ENCODE peak calls at places on chromosome 11, in four cellular contexts. D is NCI-H1436, I is midbrain, S is NCI-H1092. P is an unnamed sample.

GRCh38 chr11:79362358-79362757 is 78.5 kb downstream of the TENM4 start:
- DNase-seq in D (no peak), I (no peak), S (no peak), P (no peak)

GRCh38 chr11:72637198-72637597 is 37.0 kb downstream of the PDE2A start:
- DNase-seq in D (no peak), I (no peak), S (no peak), P (no peak)

GRCh38 chr11:11793073-11793472 is 48.7 kb upstream of the USP47 start:
- DNase-seq in D (no peak), I (no peak), S (no peak), P (no peak)

GRCh38 chr11:102453286-102453797 is 777 bp upstream of the TMEM123 start:
- DNase-seq in D (no peak), I (peak), S (no peak), P (peak)

GRCh38 chr11:70506986-70507385 is 108.7 kb downstream of the CTTN start:
- DNase-seq in D (no peak), I (no peak), S (no peak), P (no peak)

GRCh38 chr11:11363674-11364073 is 10.6 kb upstream of the CSNK2A3 start:
- DNase-seq in D (no peak), I (no peak), S (no peak), P (no peak)

GRCh38 chr11:83070878-83071640 is 638 bp downstream of the RAB30 start:
- DNase-seq in D (no peak), I (peak), S (peak), P (peak)

GRCh38 chr11:62005231-62005661 is 37.8 kb upstream of the FTH1 start:
- DNase-seq in D (no peak), I (peak), S (no peak), P (no peak)

GRCh38 chr11:101049123-101049522 is 80.5 kb downstream of the PGR start:
- DNase-seq in D (no peak), I (no peak), S (no peak), P (no peak)

GRCh38 chr11:28447226-28447625 is 339.0 kb downstream of the METTL15 start:
- DNase-seq in D (no peak), I (no peak), S (no peak), P (no peak)

GRCh38 chr11:10659339-10660216 is 34.0 kb downstream of the IRAG1 start:
- DNase-seq in D (no peak), I (no peak), S (no peak), P (no peak)

GRCh38 chr11:1877211-1878133 is 14.2 kb downstream of the PRR33 start:
- DNase-seq in D (no peak), I (no peak), S (peak), P (peak)

GRCh38 chr11:225734-226453 is 10.2 kb downstream of the SIRT3 start:
- DNase-seq in D (no peak), I (no peak), S (no peak), P (no peak)

GRCh38 chr11:128208329-128209220 is 378.8 kb downstream of the ETS1 start:
- DNase-seq in D (no peak), I (peak), S (peak), P (peak)

GRCh38 chr11:62925308-62925707 is 4.1 kb upstream of the CHRM1 start:
- DNase-seq in D (no peak), I (no peak), S (no peak), P (no peak)

GRCh38 chr11:47233989-47234668 is 14.5 kb downstream of the ACP2 start:
- DNase-seq in D (no peak), I (peak), S (peak), P (no peak)

GRCh38 chr11:81237139-81237538 is 1496.5 kb downstream of the FAM181B start:
- DNase-seq in D (no peak), I (peak), S (peak), P (peak)

GRCh38 chr11:2928605-2929510 is at the start of gene PHLDA2:
- DNase-seq in D (no peak), I (no peak), S (peak), P (no peak)

GRCh38 chr11:117026593-117027330 is 71.5 kb downstream of the SIK3 start:
- DNase-seq in D (no peak), I (no peak), S (no peak), P (no peak)

P was measured in prostate gland.